ENCODE peak calls at places on chromosomes 7 and 10, in four cellular contexts. One of them, this sample, is unnamed.

GRCh38 chr7:126185959-126186580 is 1066.7 kb downstream of the GRM8 start:
- DNase-seq in HCT116: no peak
- DNase-seq in GM12878: no peak
- DNase-seq in H1: peak
- DNase-seq in this sample: peak

GRCh38 chr7:134701272-134701671 is 54.6 kb downstream of the BPGM start:
- DNase-seq in HCT116: no peak
- DNase-seq in GM12878: no peak
- DNase-seq in H1: no peak
- DNase-seq in this sample: no peak

GRCh38 chr10:132549416-132549815 is 11.8 kb downstream of the INPP5A start:
- DNase-seq in HCT116: no peak
- DNase-seq in GM12878: no peak
- DNase-seq in H1: no peak
- DNase-seq in this sample: no peak

GRCh38 chr7:74656421-74656910 is 1.1 kb upstream of the GTF2I start:
- DNase-seq in HCT116: no peak
- DNase-seq in GM12878: no peak
- DNase-seq in H1: no peak
- DNase-seq in this sample: no peak

GRCh38 chr10:89363766-89364407 is 14.0 kb upstream of the IFIT1B start:
- DNase-seq in HCT116: no peak
- DNase-seq in GM12878: peak
- DNase-seq in H1: no peak
- DNase-seq in this sample: no peak

GRCh38 chr10:84200537-84201243 is 6.4 kb downstream of the CDHR1 start:
- DNase-seq in HCT116: no peak
- DNase-seq in GM12878: no peak
- DNase-seq in H1: no peak
- DNase-seq in this sample: no peak

GRCh38 chr7:25124485-25125136 is 449 bp downstream of the CYCS start:
- DNase-seq in HCT116: no peak
- DNase-seq in GM12878: no peak
- DNase-seq in H1: no peak
- DNase-seq in this sample: no peak

GRCh38 chr10:106479619-106480018 is 684.9 kb downstream of the SORCS1 start:
- DNase-seq in HCT116: no peak
- DNase-seq in GM12878: no peak
- DNase-seq in H1: no peak
- DNase-seq in this sample: no peak

GRCh38 chr7:153245809-153246208 is 486.3 kb downstream of the ACTR3B start:
- DNase-seq in HCT116: no peak
- DNase-seq in GM12878: no peak
- DNase-seq in H1: no peak
- DNase-seq in this sample: no peak

GRCh38 chr10:89337493-89337892 is 9.7 kb downstream of the IFIT3 start:
- DNase-seq in HCT116: peak
- DNase-seq in GM12878: peak
- DNase-seq in H1: no peak
- DNase-seq in this sample: no peak

GRCh38 chr10:90226526-90226925 is 525.1 kb downstream of the KIF20B start:
- DNase-seq in HCT116: no peak
- DNase-seq in GM12878: no peak
- DNase-seq in H1: no peak
- DNase-seq in this sample: no peak

GRCh38 chr10:10055656-10056445 is 961.8 kb upstream of the CELF2 start:
- DNase-seq in HCT116: no peak
- DNase-seq in GM12878: no peak
- DNase-seq in H1: no peak
- DNase-seq in this sample: no peak

GRCh38 chr7:70649323-70649722 is 482.6 kb upstream of the GALNT17 start:
- DNase-seq in HCT116: no peak
- DNase-seq in GM12878: no peak
- DNase-seq in H1: no peak
- DNase-seq in this sample: no peak

GRCh38 chr7:128878226-128879105 is 15.8 kb downstream of the ATP6V1F start:
- DNase-seq in HCT116: no peak
- DNase-seq in GM12878: no peak
- DNase-seq in H1: no peak
- DNase-seq in this sample: no peak

GRCh38 chr7:51236470-51237127 is 80.0 kb downstream of the COBL start:
- DNase-seq in HCT116: no peak
- DNase-seq in GM12878: no peak
- DNase-seq in H1: no peak
- DNase-seq in this sample: no peak

GRCh38 chr10:49387029-49387428 is 8.9 kb downstream of the DRGX start:
- DNase-seq in HCT116: no peak
- DNase-seq in GM12878: no peak
- DNase-seq in H1: no peak
- DNase-seq in this sample: no peak

GRCh38 chr10:112347709-112348671 is 25.9 kb upstream of the ACSL5 start:
- DNase-seq in HCT116: no peak
- DNase-seq in GM12878: no peak
- DNase-seq in H1: no peak
- DNase-seq in this sample: no peak

GRCh38 chr10:12699258-12699700 is 302.2 kb downstream of the CCDC3 start:
- DNase-seq in HCT116: no peak
- DNase-seq in GM12878: no peak
- DNase-seq in H1: no peak
- DNase-seq in this sample: no peak

GRCh38 chr7:140698477-140698876 is 2.0 kb downstream of the NDUFB2 start:
- DNase-seq in HCT116: no peak
- DNase-seq in GM12878: no peak
- DNase-seq in H1: no peak
- DNase-seq in this sample: no peak

GRCh38 chr10:49379596-49380410 is 16.1 kb downstream of the DRGX start:
- DNase-seq in HCT116: peak
- DNase-seq in GM12878: no peak
- DNase-seq in H1: no peak
- DNase-seq in this sample: no peak

GRCh38 chr7:41921453-41921912 is 218.6 kb upstream of the INHBA start:
- DNase-seq in HCT116: no peak
- DNase-seq in GM12878: no peak
- DNase-seq in H1: no peak
- DNase-seq in this sample: no peak

GRCh38 chr10:3757250-3757637 is 27.8 kb downstream of the KLF6 start:
- DNase-seq in HCT116: no peak
- DNase-seq in GM12878: no peak
- DNase-seq in H1: no peak
- DNase-seq in this sample: no peak

GRCh38 chr7:39507866-39508551 is 58.2 kb upstream of the YAE1 start:
- DNase-seq in HCT116: no peak
- DNase-seq in GM12878: no peak
- DNase-seq in H1: no peak
- DNase-seq in this sample: no peak

GRCh38 chr7:28292826-28293528 is 112.4 kb upstream of the JAZF1 start:
- DNase-seq in HCT116: no peak
- DNase-seq in GM12878: peak
- DNase-seq in H1: no peak
- DNase-seq in this sample: no peak

GRCh38 chr10:97270523-97271154 is 21.8 kb downstream of the ARHGAP19 start:
- DNase-seq in HCT116: no peak
- DNase-seq in GM12878: no peak
- DNase-seq in H1: no peak
- DNase-seq in this sample: no peak

GRCh38 chr7:10974717-10975032 is 1.0 kb downstream of the PHF14 start:
- DNase-seq in HCT116: no peak
- DNase-seq in GM12878: no peak
- DNase-seq in H1: no peak
- DNase-seq in this sample: no peak

GRCh38 chr7:85685901-85686300 is 499.0 kb upstream of the SEMA3D start:
- DNase-seq in HCT116: no peak
- DNase-seq in GM12878: no peak
- DNase-seq in H1: no peak
- DNase-seq in this sample: no peak

GRCh38 chr7:74233655-74234280 is 20.4 kb downstream of the RFC2 start:
- DNase-seq in HCT116: no peak
- DNase-seq in GM12878: no peak
- DNase-seq in H1: no peak
- DNase-seq in this sample: no peak

GRCh38 chr7:10924370-10924769 is 49.3 kb upstream of the PHF14 start:
- DNase-seq in HCT116: no peak
- DNase-seq in GM12878: no peak
- DNase-seq in H1: no peak
- DNase-seq in this sample: no peak

GRCh38 chr10:125112697-125113494 is 47.5 kb downstream of the CTBP2 start:
- DNase-seq in HCT116: no peak
- DNase-seq in GM12878: no peak
- DNase-seq in H1: no peak
- DNase-seq in this sample: no peak

GRCh38 chr10:91247360-91248111 is 27.1 kb downstream of the PCGF5 start:
- DNase-seq in HCT116: no peak
- DNase-seq in GM12878: no peak
- DNase-seq in H1: no peak
- DNase-seq in this sample: no peak

GRCh38 chr7:1926908-1927306 is 256.8 kb downstream of the ELFN1 start:
- DNase-seq in HCT116: no peak
- DNase-seq in GM12878: no peak
- DNase-seq in H1: no peak
- DNase-seq in this sample: no peak

GRCh38 chr7:1927942-1928341 is 257.9 kb downstream of the ELFN1 start:
- DNase-seq in HCT116: no peak
- DNase-seq in GM12878: no peak
- DNase-seq in H1: no peak
- DNase-seq in this sample: no peak

GRCh38 chr7:1925349-1925748 is 255.3 kb downstream of the ELFN1 start:
- DNase-seq in HCT116: no peak
- DNase-seq in GM12878: no peak
- DNase-seq in H1: no peak
- DNase-seq in this sample: no peak

GRCh38 chr7:1924185-1924817 is 254.2 kb downstream of the ELFN1 start:
- DNase-seq in HCT116: no peak
- DNase-seq in GM12878: no peak
- DNase-seq in H1: no peak
- DNase-seq in this sample: no peak

GRCh38 chr7:1925973-1926907 is 256.2 kb downstream of the ELFN1 start:
- DNase-seq in HCT116: no peak
- DNase-seq in GM12878: no peak
- DNase-seq in H1: no peak
- DNase-seq in this sample: no peak
- TF ChIP-seq YY1 in HCT116: no peak
- TF ChIP-seq YY1 in GM12878: no peak
- TF ChIP-seq YY1 in H1: no peak
- TF ChIP-seq YY1 in this sample: no peak

DNA sequence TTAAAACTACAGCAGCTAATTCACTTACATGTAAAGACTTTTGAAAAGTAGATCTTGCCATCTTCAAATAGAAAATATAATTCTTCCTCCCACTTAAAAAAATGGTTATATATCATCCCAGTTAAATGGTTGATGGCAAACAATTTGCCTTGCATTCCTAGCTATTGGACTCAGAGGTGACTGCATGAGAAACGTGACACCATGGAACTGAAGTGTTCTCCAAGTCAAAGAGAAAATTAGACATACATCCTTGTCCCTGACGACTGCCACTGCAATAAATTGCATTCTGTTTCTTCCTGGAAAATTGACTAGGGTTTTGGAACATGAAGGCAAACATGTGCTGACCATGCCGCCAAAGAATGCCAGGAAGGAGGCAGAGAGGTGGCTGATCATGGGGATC is 94.9 kb upstream of the POM121L12 start:
- DNase-seq in HCT116: no peak
- DNase-seq in GM12878: no peak
- DNase-seq in H1: no peak
- DNase-seq in this sample: no peak
- TF ChIP-seq YY1 in HCT116: no peak
- TF ChIP-seq YY1 in GM12878: no peak
- TF ChIP-seq YY1 in H1: no peak
- TF ChIP-seq YY1 in this sample: no peak

GRCh38 chr7:50206521-50207250 is 97.8 kb upstream of the IKZF1 start:
- DNase-seq in HCT116: peak
- DNase-seq in GM12878: no peak
- DNase-seq in H1: no peak
- DNase-seq in this sample: no peak
- TF ChIP-seq YY1 in HCT116: no peak
- TF ChIP-seq YY1 in GM12878: no peak
- TF ChIP-seq YY1 in H1: no peak
- TF ChIP-seq YY1 in this sample: no peak

GRCh38 chr10:58698777-58699356 is 186.2 kb downstream of the BICC1 start:
- DNase-seq in HCT116: no peak
- DNase-seq in GM12878: no peak
- DNase-seq in H1: no peak
- DNase-seq in this sample: no peak
- TF ChIP-seq YY1 in HCT116: no peak
- TF ChIP-seq YY1 in GM12878: no peak
- TF ChIP-seq YY1 in H1: no peak
- TF ChIP-seq YY1 in this sample: no peak

GRCh38 chr7:106009511-106010226 is 46.6 kb downstream of the CDHR3 start:
- DNase-seq in HCT116: peak
- DNase-seq in GM12878: no peak
- DNase-seq in H1: peak
- DNase-seq in this sample: peak
- TF ChIP-seq YY1 in HCT116: no peak
- TF ChIP-seq YY1 in GM12878: peak
- TF ChIP-seq YY1 in H1: no peak
- TF ChIP-seq YY1 in this sample: no peak

GRCh38 chr7:12670071-12670729 is 17.2 kb upstream of the ARL4A start:
- DNase-seq in HCT116: no peak
- DNase-seq in GM12878: no peak
- DNase-seq in H1: no peak
- DNase-seq in this sample: no peak

GRCh38 chr7:12674053-12674452 is 13.4 kb upstream of the ARL4A start:
- DNase-seq in HCT116: no peak
- DNase-seq in GM12878: no peak
- DNase-seq in H1: no peak
- DNase-seq in this sample: no peak

GRCh38 chr7:12670759-12671545 is 16.5 kb upstream of the ARL4A start:
- DNase-seq in HCT116: no peak
- DNase-seq in GM12878: no peak
- DNase-seq in H1: no peak
- DNase-seq in this sample: no peak

DNA sequence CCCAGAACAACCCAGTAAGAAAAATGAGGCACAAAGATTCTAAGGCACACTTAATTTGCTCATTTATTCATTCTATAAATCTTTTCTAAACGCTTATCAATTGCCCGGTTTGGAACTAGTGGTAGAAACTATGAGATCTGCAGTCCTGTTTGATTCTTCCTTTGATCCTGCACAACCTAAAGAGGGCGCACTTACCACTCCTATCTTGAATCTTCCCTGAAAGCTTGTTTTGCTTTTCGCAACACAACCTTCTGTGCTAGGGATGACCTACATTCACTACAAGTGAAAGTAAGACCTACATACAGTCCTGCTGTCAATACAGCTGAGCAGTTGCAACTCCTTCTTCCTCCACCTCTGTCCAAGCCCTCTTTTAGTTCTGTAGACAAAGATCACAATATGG is 12.6 kb upstream of the ARL4A start:
- DNase-seq in HCT116: no peak
- DNase-seq in GM12878: no peak
- DNase-seq in H1: peak
- DNase-seq in this sample: peak
- TF ChIP-seq YY1 in HCT116: no peak
- TF ChIP-seq YY1 in GM12878: no peak
- TF ChIP-seq YY1 in H1: no peak
- TF ChIP-seq YY1 in this sample: no peak